ENCODE peak calls at places on chromosomes 7 and 10, in eight cellular contexts. One of them, this sample, is unnamed.

GRCh38 chr10:70886921-70887665 is 1.3 kb downstream of the PCBD1 start:
- DNase-seq in stomach: no peak
- DNase-seq in sigmoid colon: no peak
- DNase-seq in body of pancreas: no peak
- DNase-seq in GM12891: no peak
- DNase-seq in endothelial cell of umbilical vein: no peak
- DNase-seq in heart left ventricle: no peak
- DNase-seq in suprapubic skin: no peak
- DNase-seq in this sample: no peak

GRCh38 chr7:146701166-146701565 is 584.6 kb downstream of the CNTNAP2 start:
- DNase-seq in suprapubic skin: no peak
- DNase-seq in sigmoid colon: no peak
- DNase-seq in heart left ventricle: no peak
- DNase-seq in stomach: no peak
- DNase-seq in body of pancreas: peak; percentile 8
- DNase-seq in GM12891: no peak
- DNase-seq in endothelial cell of umbilical vein: no peak
- DNase-seq in this sample: no peak

GRCh38 chr10:97673736-97674525 is 13.1 kb downstream of the AVPI1 start:
- DNase-seq in body of pancreas: no peak
- DNase-seq in GM12891: no peak
- DNase-seq in stomach: no peak
- DNase-seq in endothelial cell of umbilical vein: no peak
- DNase-seq in suprapubic skin: no peak
- DNase-seq in sigmoid colon: no peak
- DNase-seq in heart left ventricle: no peak
- DNase-seq in this sample: peak; percentile 66

GRCh38 chr10:62471718-62472117 is 97.5 kb downstream of the ZNF365 start:
- DNase-seq in sigmoid colon: no peak
- DNase-seq in suprapubic skin: no peak
- DNase-seq in endothelial cell of umbilical vein: no peak
- DNase-seq in stomach: no peak
- DNase-seq in GM12891: no peak
- DNase-seq in body of pancreas: no peak
- DNase-seq in heart left ventricle: no peak
- DNase-seq in this sample: no peak

GRCh38 chr7:18414885-18415284 is 80.7 kb upstream of the HDAC9 start:
- DNase-seq in sigmoid colon: no peak
- DNase-seq in GM12891: no peak
- DNase-seq in heart left ventricle: no peak
- DNase-seq in endothelial cell of umbilical vein: no peak
- DNase-seq in body of pancreas: no peak
- DNase-seq in stomach: no peak
- DNase-seq in suprapubic skin: no peak
- DNase-seq in this sample: no peak

GRCh38 chr7:94190599-94191061 is 186.5 kb upstream of the BET1 start:
- DNase-seq in endothelial cell of umbilical vein: peak; percentile 94
- DNase-seq in GM12891: no peak
- DNase-seq in heart left ventricle: peak; percentile 12
- DNase-seq in body of pancreas: no peak
- DNase-seq in sigmoid colon: no peak
- DNase-seq in stomach: no peak
- DNase-seq in suprapubic skin: no peak
- DNase-seq in this sample: peak; percentile 9

GRCh38 chr7:111796671-111797070 is 234.4 kb upstream of the IMMP2L start:
- DNase-seq in suprapubic skin: no peak
- DNase-seq in endothelial cell of umbilical vein: no peak
- DNase-seq in stomach: no peak
- DNase-seq in body of pancreas: no peak
- DNase-seq in heart left ventricle: no peak
- DNase-seq in sigmoid colon: no peak
- DNase-seq in GM12891: no peak
- DNase-seq in this sample: no peak

GRCh38 chr7:73723813-73724212 is 4.3 kb upstream of the STX1A start:
- DNase-seq in stomach: no peak
- DNase-seq in endothelial cell of umbilical vein: no peak
- DNase-seq in heart left ventricle: no peak
- DNase-seq in suprapubic skin: no peak
- DNase-seq in sigmoid colon: no peak
- DNase-seq in GM12891: no peak
- DNase-seq in body of pancreas: no peak
- DNase-seq in this sample: no peak

GRCh38 chr10:50470345-50470744 is 153.4 kb downstream of the SGMS1 start:
- DNase-seq in GM12891: no peak
- DNase-seq in stomach: no peak
- DNase-seq in endothelial cell of umbilical vein: no peak
- DNase-seq in sigmoid colon: no peak
- DNase-seq in body of pancreas: no peak
- DNase-seq in heart left ventricle: no peak
- DNase-seq in suprapubic skin: no peak
- DNase-seq in this sample: no peak

GRCh38 chr7:32104766-32105165 is 34.6 kb upstream of the PDE1C start:
- DNase-seq in GM12891: no peak
- DNase-seq in body of pancreas: no peak
- DNase-seq in stomach: no peak
- DNase-seq in endothelial cell of umbilical vein: no peak
- DNase-seq in suprapubic skin: no peak
- DNase-seq in heart left ventricle: no peak
- DNase-seq in sigmoid colon: no peak
- DNase-seq in this sample: no peak

GRCh38 chr10:113139695-113140094 is 189.6 kb downstream of the TCF7L2 start:
- DNase-seq in endothelial cell of umbilical vein: no peak
- DNase-seq in heart left ventricle: no peak
- DNase-seq in stomach: no peak
- DNase-seq in suprapubic skin: no peak
- DNase-seq in GM12891: no peak
- DNase-seq in body of pancreas: no peak
- DNase-seq in sigmoid colon: no peak
- DNase-seq in this sample: no peak

GRCh38 chr10:129522041-129522585 is 55.1 kb downstream of the MGMT start:
- DNase-seq in GM12891: no peak
- DNase-seq in stomach: no peak
- DNase-seq in suprapubic skin: no peak
- DNase-seq in sigmoid colon: no peak
- DNase-seq in heart left ventricle: no peak
- DNase-seq in endothelial cell of umbilical vein: no peak
- DNase-seq in body of pancreas: no peak
- DNase-seq in this sample: no peak

GRCh38 chr7:36198854-36199266 is 45.8 kb downstream of the EEPD1 start:
- DNase-seq in heart left ventricle: no peak
- DNase-seq in endothelial cell of umbilical vein: no peak
- DNase-seq in GM12891: no peak
- DNase-seq in body of pancreas: no peak
- DNase-seq in sigmoid colon: peak; percentile 38
- DNase-seq in stomach: no peak
- DNase-seq in suprapubic skin: no peak
- DNase-seq in this sample: peak; percentile 45

GRCh38 chr10:124033887-124034218 is 59.5 kb downstream of the CHST15 start:
- DNase-seq in suprapubic skin: no peak
- DNase-seq in sigmoid colon: peak; percentile 80
- DNase-seq in heart left ventricle: peak; percentile 35
- DNase-seq in GM12891: no peak
- DNase-seq in stomach: peak; percentile 67
- DNase-seq in endothelial cell of umbilical vein: peak; percentile 38
- DNase-seq in body of pancreas: peak; percentile 30
- DNase-seq in this sample: no peak

GRCh38 chr7:122521767-122522166 is 177.2 kb downstream of the RNF133 start:
- DNase-seq in sigmoid colon: no peak
- DNase-seq in endothelial cell of umbilical vein: no peak
- DNase-seq in GM12891: no peak
- DNase-seq in body of pancreas: no peak
- DNase-seq in heart left ventricle: no peak
- DNase-seq in suprapubic skin: no peak
- DNase-seq in stomach: no peak
- DNase-seq in this sample: no peak

GRCh38 chr10:10684972-10685371 is 332.7 kb upstream of the CELF2 start:
- DNase-seq in endothelial cell of umbilical vein: no peak
- DNase-seq in GM12891: no peak
- DNase-seq in sigmoid colon: no peak
- DNase-seq in heart left ventricle: no peak
- DNase-seq in body of pancreas: no peak
- DNase-seq in stomach: no peak
- DNase-seq in suprapubic skin: no peak
- DNase-seq in this sample: no peak

GRCh38 chr7:138417103-138417695 is 42.9 kb upstream of the TRIM24 start:
- DNase-seq in GM12891: no peak
- DNase-seq in body of pancreas: no peak
- DNase-seq in endothelial cell of umbilical vein: no peak
- DNase-seq in heart left ventricle: no peak
- DNase-seq in stomach: no peak
- DNase-seq in suprapubic skin: no peak
- DNase-seq in sigmoid colon: no peak
- DNase-seq in this sample: no peak

GRCh38 chr7:13880789-13881188 is 108.7 kb downstream of the ETV1 start:
- DNase-seq in heart left ventricle: no peak
- DNase-seq in suprapubic skin: no peak
- DNase-seq in sigmoid colon: no peak
- DNase-seq in stomach: no peak
- DNase-seq in body of pancreas: no peak
- DNase-seq in endothelial cell of umbilical vein: no peak
- DNase-seq in GM12891: no peak
- DNase-seq in this sample: peak; percentile 33

DNA sequence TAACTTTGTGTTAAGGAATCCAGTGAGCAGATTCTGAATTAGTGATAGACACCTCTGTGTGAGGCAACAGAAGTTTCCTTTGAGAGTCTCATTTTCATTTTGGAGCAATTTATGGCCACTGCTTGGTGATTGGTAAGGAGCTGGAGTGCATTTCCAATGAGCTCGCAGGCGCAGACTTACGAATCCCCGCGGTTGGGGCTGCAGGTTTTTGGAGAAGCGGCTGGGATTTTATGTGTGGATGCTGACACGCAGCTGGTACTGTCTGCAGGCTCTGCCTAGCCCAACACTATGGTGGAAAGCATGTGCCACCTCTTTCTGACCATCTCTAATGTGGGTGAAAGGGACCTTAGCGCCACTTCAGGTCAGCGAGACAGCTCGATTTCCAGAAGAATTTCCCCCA is 672.4 kb upstream of the FOXK1 start:
- DNase-seq in sigmoid colon: peak; percentile 9
- DNase-seq in endothelial cell of umbilical vein: no peak
- DNase-seq in stomach: peak; percentile 3
- DNase-seq in body of pancreas: no peak
- DNase-seq in suprapubic skin: no peak
- DNase-seq in heart left ventricle: no peak
- DNase-seq in GM12891: no peak
- DNase-seq in this sample: no peak
- TF ChIP-seq POLR2A in sigmoid colon: no peak
- TF ChIP-seq POLR2A in endothelial cell of umbilical vein: no peak
- TF ChIP-seq POLR2A in stomach: no peak
- TF ChIP-seq POLR2A in body of pancreas: no peak
- TF ChIP-seq POLR2A in suprapubic skin: no peak
- TF ChIP-seq POLR2A in heart left ventricle: no peak
- TF ChIP-seq POLR2A in GM12891: no peak
- TF ChIP-seq POLR2A in this sample: no peak

DNA sequence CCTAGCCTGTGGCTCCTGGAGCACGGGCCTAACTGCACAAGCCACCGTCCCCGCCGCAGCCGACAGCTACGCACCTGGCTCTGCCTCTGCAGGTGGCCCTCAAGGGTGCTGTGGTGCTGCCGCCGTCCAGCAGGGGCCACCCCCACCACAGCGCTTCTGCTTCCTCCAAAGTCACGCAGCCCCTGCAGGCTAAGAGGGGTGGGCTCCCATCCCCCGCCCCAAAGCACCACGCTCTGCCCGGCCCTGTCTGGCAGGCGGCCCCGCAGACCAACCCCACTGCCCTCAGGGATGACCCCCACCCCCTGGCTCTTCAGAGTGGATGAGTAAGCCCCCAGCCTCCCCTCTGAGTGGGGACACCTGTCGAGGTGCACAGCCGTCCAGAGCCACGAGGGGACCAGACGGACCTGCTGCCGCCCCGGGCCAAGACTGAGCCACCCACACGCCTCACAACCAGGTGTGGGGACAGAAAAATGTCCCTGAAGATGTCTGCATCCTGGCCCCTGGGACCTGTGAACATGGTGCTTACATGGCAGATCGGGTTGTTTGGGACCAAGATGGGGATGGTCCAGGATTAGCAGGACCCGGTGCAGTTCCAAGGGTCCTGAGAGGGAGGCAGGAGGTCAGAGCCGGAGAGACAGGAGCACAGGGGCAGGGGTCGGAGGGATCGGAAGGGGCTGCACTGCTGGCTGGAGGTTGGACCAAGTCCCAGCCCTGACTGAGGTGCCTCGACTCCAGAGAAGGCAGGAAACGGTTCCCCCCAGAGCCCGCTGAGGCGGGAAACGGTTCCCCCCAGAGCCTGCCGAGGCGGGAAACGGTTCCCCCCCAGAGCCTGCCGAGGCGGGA is 9.0 kb upstream of the ADAP1 start:
- DNase-seq in suprapubic skin: peak; percentile 64
- DNase-seq in endothelial cell of umbilical vein: no peak
- DNase-seq in GM12891: peak; percentile 53
- DNase-seq in body of pancreas: peak; percentile 54
- DNase-seq in heart left ventricle: no peak
- DNase-seq in sigmoid colon: peak; percentile 68
- DNase-seq in stomach: no peak
- DNase-seq in this sample: no peak
- TF ChIP-seq POLR2A in suprapubic skin: no peak
- TF ChIP-seq POLR2A in endothelial cell of umbilical vein: no peak
- TF ChIP-seq POLR2A in GM12891: no peak
- TF ChIP-seq POLR2A in body of pancreas: no peak
- TF ChIP-seq POLR2A in heart left ventricle: no peak
- TF ChIP-seq POLR2A in sigmoid colon: no peak
- TF ChIP-seq POLR2A in stomach: no peak
- TF ChIP-seq POLR2A in this sample: no peak

DNA sequence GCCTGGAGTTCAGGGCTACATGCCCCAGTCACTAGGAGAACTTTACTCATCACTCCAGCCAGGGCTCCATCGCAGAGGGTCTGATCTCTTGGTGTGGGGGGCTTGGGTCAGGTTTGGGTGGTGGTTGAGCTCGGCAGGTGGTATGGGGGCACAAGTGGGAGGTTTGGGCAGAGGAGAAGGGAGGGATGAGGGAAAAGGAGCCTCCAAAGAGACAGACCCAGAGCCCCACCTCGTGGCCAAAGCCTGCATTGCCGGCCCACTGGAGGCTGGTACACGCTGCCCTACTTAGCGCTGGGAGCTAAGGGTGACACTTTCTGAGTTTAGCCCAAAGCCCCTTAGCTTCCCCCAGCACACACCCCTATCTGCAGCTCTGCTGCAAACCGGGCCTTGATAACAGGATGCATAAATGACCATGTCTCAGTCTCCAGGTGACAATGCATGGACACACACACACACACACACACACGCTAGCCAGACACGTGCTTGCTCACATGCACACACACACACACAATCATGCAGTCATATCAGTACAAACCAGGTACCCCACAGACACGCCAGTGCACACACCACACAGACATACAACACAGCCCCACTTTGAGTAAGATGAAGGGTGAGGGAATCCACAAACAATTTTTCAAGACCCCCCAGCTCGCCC is 14.7 kb downstream of the LZTS2 start:
- DNase-seq in body of pancreas: peak; percentile 91
- DNase-seq in sigmoid colon: peak; percentile 90
- DNase-seq in heart left ventricle: peak; percentile 75
- DNase-seq in GM12891: no peak
- DNase-seq in suprapubic skin: peak; percentile 89
- DNase-seq in stomach: peak; percentile 92
- DNase-seq in endothelial cell of umbilical vein: peak; percentile 64
- DNase-seq in this sample: no peak
- TF ChIP-seq POLR2A in body of pancreas: no peak
- TF ChIP-seq POLR2A in sigmoid colon: no peak
- TF ChIP-seq POLR2A in heart left ventricle: no peak
- TF ChIP-seq POLR2A in GM12891: no peak
- TF ChIP-seq POLR2A in suprapubic skin: no peak
- TF ChIP-seq POLR2A in stomach: no peak
- TF ChIP-seq POLR2A in endothelial cell of umbilical vein: no peak
- TF ChIP-seq POLR2A in this sample: no peak

GRCh38 chr10:65423043-65423442 is 1502.8 kb upstream of the LRRTM3 start:
- DNase-seq in GM12891: no peak
- DNase-seq in endothelial cell of umbilical vein: no peak
- DNase-seq in body of pancreas: no peak
- DNase-seq in sigmoid colon: no peak
- DNase-seq in stomach: no peak
- DNase-seq in heart left ventricle: no peak
- DNase-seq in suprapubic skin: no peak
- DNase-seq in this sample: no peak
- TF ChIP-seq POLR2A in GM12891: no peak
- TF ChIP-seq POLR2A in endothelial cell of umbilical vein: no peak
- TF ChIP-seq POLR2A in body of pancreas: no peak
- TF ChIP-seq POLR2A in sigmoid colon: no peak
- TF ChIP-seq POLR2A in stomach: no peak
- TF ChIP-seq POLR2A in heart left ventricle: no peak
- TF ChIP-seq POLR2A in suprapubic skin: no peak
- TF ChIP-seq POLR2A in this sample: no peak